ENCODE peak calls at places on chromosomes 7 and 10, in four cellular contexts. H is WTC11, P is GM10248, R is HEK293T. L is an unnamed sample.
A peak's percentile ranks its signal among the peaks of the same experiment; 100 is the strongest.

GRCh38 chr7:4030346-4030745 is 651.7 kb upstream of the FOXK1 start:
- DNase-seq in R (no peak), P (no peak), H (no peak), L (no peak)

GRCh38 chr7:7510814-7511213 is 24.9 kb downstream of the COL28A1 start:
- DNase-seq in P (no peak), R (no peak), H (no peak), L (no peak)

GRCh38 chr10:13803566-13804554 is 217.1 kb downstream of the PRPF18 start:
- DNase-seq in H (no peak), R (no peak), P (no peak), L (no peak)

GRCh38 chr10:111117528-111118277 is 40.9 kb downstream of the ADRA2A start:
- DNase-seq in R (no peak), P (no peak), H (no peak), L (no peak)

GRCh38 chr10:43195557-43195956 is 57.3 kb downstream of the CSGALNACT2 start:
- DNase-seq in H (no peak), P (no peak), R (no peak), L (no peak)

GRCh38 chr10:62818426-62819011 is 2.4 kb upstream of the EGR2 start:
- DNase-seq in R (peak; percentile 36), H (peak; percentile 73), P (peak; percentile 63), L (peak; percentile 76)

GRCh38 chr7:51299391-51300133 is 17.0 kb downstream of the COBL start:
- DNase-seq in H (no peak), R (no peak), P (no peak), L (no peak)

GRCh38 chr7:74480861-74481417 is 27.2 kb downstream of the GTF2IRD1 start:
- DNase-seq in H (no peak), P (no peak), R (no peak), L (peak; percentile 67)

L was measured in pancreas.